ENCODE peak calls at places on chromosomes 7 and 10, in four cellular contexts. Q is ELR; X is activated CD8-positive, alpha-beta memory T cell treated with anti-CD3 and anti-CD28 coated beads, Interleukin-2, amount 50 U/mL, for 48 hours; R is psoas muscle. G is an unnamed sample.

GRCh38 chr10:114605155-114605797 is 52.8 kb downstream of the ABLIM1 start:
- DNase-seq in Q (no peak), X (no peak), R (no peak), G (no peak)

GRCh38 chr10:7354330-7355047 is 56.3 kb downstream of the SFMBT2 start:
- DNase-seq in Q (peak), X (no peak), R (no peak), G (no peak)

GRCh38 chr7:64876792-64877713 is 26.0 kb upstream of the ZNF273 start:
- DNase-seq in Q (no peak), X (peak), R (peak), G (no peak)

GRCh38 chr10:102678842-102679289 is 34.6 kb downstream of the TRIM8 start:
- DNase-seq in Q (peak), X (no peak), R (peak), G (peak)

GRCh38 chr7:142301923-142302550 is 44.2 kb upstream of the PRSS58 start:
- DNase-seq in Q (peak), X (no peak), R (no peak), G (no peak)

GRCh38 chr7:57400531-57401155 is 49.3 kb upstream of the ZNF716 start:
- DNase-seq in Q (no peak), X (no peak), R (no peak), G (no peak)

GRCh38 chr7:131591674-131592328 is 35.4 kb upstream of the PODXL start:
- DNase-seq in Q (no peak), X (no peak), R (no peak), G (no peak)

GRCh38 chr10:97886264-97886663 is 36.6 kb downstream of the GOLGA7B start:
- DNase-seq in Q (no peak), X (no peak), R (no peak), G (no peak)

GRCh38 chr10:80324086-80324485 is 32.5 kb downstream of the DYDC1 start:
- DNase-seq in Q (peak), X (no peak), R (no peak), G (no peak)

GRCh38 chr10:71075066-71075758 is 137.2 kb upstream of the UNC5B start:
- DNase-seq in Q (no peak), X (no peak), R (no peak), G (no peak)

GRCh38 chr10:120738658-120739057 is 112.5 kb upstream of the WDR11 start:
- DNase-seq in Q (no peak), X (no peak), R (no peak), G (no peak)

GRCh38 chr7:81162771-81163525 is 244.1 kb upstream of the SEMA3C start:
- DNase-seq in Q (peak), X (no peak), R (no peak), G (no peak)

GRCh38 chr7:2237109-2237602 is 4.4 kb upstream of the MAD1L1 start:
- DNase-seq in Q (no peak), X (no peak), R (no peak), G (peak)

GRCh38 chr7:11473807-11474424 is 358.1 kb downstream of the THSD7A start:
- DNase-seq in Q (no peak), X (no peak), R (no peak), G (no peak)

GRCh38 chr7:143811-144453 is 48.4 kb upstream of the FAM20C start:
- DNase-seq in Q (no peak), X (no peak), R (no peak), G (no peak)

GRCh38 chr7:78226059-78226658 is 427.6 kb downstream of the PHTF2 start:
- DNase-seq in Q (peak), X (peak), R (no peak), G (no peak)

GRCh38 chr10:100544950-100545349 is 9.2 kb downstream of the HIF1AN start:
- DNase-seq in Q (no peak), X (no peak), R (no peak), G (no peak)

GRCh38 chr10:67808706-67809105 is 29.3 kb downstream of the DNAJC12 start:
- DNase-seq in Q (no peak), X (no peak), R (no peak), G (no peak)

GRCh38 chr7:42661312-42661711 is 250.6 kb downstream of the C7orf25 start:
- DNase-seq in Q (peak), X (no peak), R (no peak), G (no peak)

GRCh38 chr10:126043389-126043788 is 147.0 kb downstream of the FANK1 start:
- DNase-seq in Q (no peak), X (no peak), R (no peak), G (no peak)

GRCh38 chr7:118114175-118114574 is 69.8 kb upstream of the LSM8 start:
- DNase-seq in Q (no peak), X (no peak), R (no peak), G (no peak)

GRCh38 chr10:132774905-132775863 is 10.8 kb downstream of the NKX6-2 start:
- DNase-seq in Q (no peak), X (no peak), R (no peak), G (no peak)

G was measured in gastrocnemius medialis.